ENCODE peak calls at places on chromosomes 6 and 20, in four cellular contexts. H is PC-3, Q is PC-9, J is HepG2. E is an unnamed sample.

GRCh38 chr6:127136786-127137185 is 18.3 kb downstream of the RSPO3 start:
- DNase-seq in Q (no peak), J (no peak), H (no peak), E (no peak)

GRCh38 chr20:63224272-63225081 is 8.5 kb upstream of the YTHDF1 start:
- DNase-seq in Q (peak), H (peak), J (peak), E (no peak)

GRCh38 chr6:27157461-27158315 is 89.8 kb upstream of the PRSS16 start:
- DNase-seq in Q (peak), J (peak), H (peak), E (peak)

GRCh38 chr6:45072673-45073072 is 255.5 kb upstream of the RUNX2 start:
- DNase-seq in J (no peak), H (no peak), Q (no peak), E (no peak)

GRCh38 chr6:33692760-33693158 is 18.7 kb downstream of the UQCC2 start:
- DNase-seq in J (no peak), Q (no peak), H (no peak), E (no peak)

GRCh38 chr6:134720353-134721094 is 229.4 kb downstream of the ALDH8A1 start:
- DNase-seq in H (no peak), J (no peak), Q (no peak), E (no peak)

GRCh38 chr6:14722704-14723103 is 523.2 kb upstream of the JARID2 start:
- DNase-seq in H (no peak), J (no peak), Q (no peak), E (no peak)

GRCh38 chr6:68031054-68031453 is 604.0 kb upstream of the ADGRB3 start:
- DNase-seq in Q (no peak), H (no peak), J (no peak), E (no peak)

GRCh38 chr6:153442096-153442495 is 311.0 kb upstream of the RGS17 start:
- DNase-seq in H (no peak), Q (no peak), J (no peak), E (peak)

GRCh38 chr6:101083533-101084172 is 202.5 kb upstream of the ASCC3 start:
- DNase-seq in Q (peak), J (peak), H (peak), E (peak)

GRCh38 chr6:41659935-41660334 is 21.7 kb downstream of the MDFI start:
- DNase-seq in H (no peak), J (no peak), Q (no peak), E (no peak)

GRCh38 chr6:125584468-125584939 is 164.9 kb upstream of the HEY2 start:
- DNase-seq in H (peak), Q (no peak), J (no peak), E (peak)

GRCh38 chr6:125746019-125746414 is 3.4 kb upstream of the HEY2 start:
- DNase-seq in H (no peak), Q (no peak), J (no peak), E (peak)

GRCh38 chr20:235891-236290 is 8.8 kb downstream of the DEFB129 start:
- DNase-seq in H (peak), Q (no peak), J (no peak), E (no peak)

GRCh38 chr6:67736816-67737215 is 898.3 kb upstream of the ADGRB3 start:
- DNase-seq in Q (no peak), J (no peak), H (no peak), E (no peak)

GRCh38 chr6:96086745-96087144 is 71.0 kb downstream of the FUT9 start:
- DNase-seq in J (no peak), H (no peak), Q (no peak), E (no peak)

GRCh38 chr6:8143945-8144344 is 41.6 kb upstream of the EEF1E1 start:
- DNase-seq in J (no peak), H (no peak), Q (no peak), E (no peak)

GRCh38 chr6:151692216-151692615 is 115.3 kb upstream of the ESR1 start:
- DNase-seq in J (no peak), Q (no peak), H (no peak), E (no peak)

GRCh38 chr20:57678340-57678739 is 31.5 kb downstream of the PMEPA1 start:
- DNase-seq in J (no peak), H (no peak), Q (no peak), E (no peak)

GRCh38 chr6:112214749-112215269 is 39.6 kb downstream of the LAMA4 start:
- DNase-seq in J (peak), Q (peak), H (peak), E (no peak)

GRCh38 chr6:26613201-26613600 is 16.4 kb downstream of the ABT1 start:
- DNase-seq in J (no peak), H (no peak), Q (no peak), E (peak)

GRCh38 chr6:24925661-24926060 is 10.1 kb downstream of the RIPOR2 start:
- DNase-seq in H (no peak), Q (peak), J (no peak), E (no peak)

GRCh38 chr20:824490-824889 is 9.0 kb upstream of the FAM110A start:
- DNase-seq in J (no peak), Q (no peak), H (no peak), E (no peak)

GRCh38 chr6:10316327-10316726 is 98.5 kb downstream of the TFAP2A start:
- DNase-seq in Q (peak), J (no peak), H (peak), E (no peak)

GRCh38 chr6:30007132-30007764 is 53.8 kb upstream of the POLR1H start:
- DNase-seq in J (no peak), H (no peak), Q (no peak), E (peak)

GRCh38 chr6:21947751-21948386 is 349.0 kb downstream of the PRL start:
- DNase-seq in H (peak), Q (no peak), J (no peak), E (no peak)

GRCh38 chr6:56549014-56549413 is 93.7 kb downstream of the DST start:
- DNase-seq in H (peak), J (no peak), Q (no peak), E (peak)

GRCh38 chr6:103079867-103080266 is 1686.4 kb downstream of the GRIK2 start:
- DNase-seq in Q (no peak), J (no peak), H (no peak), E (no peak)

GRCh38 chr20:25207960-25208534 is 12.5 kb downstream of the ENTPD6 start:
- DNase-seq in J (no peak), H (no peak), Q (no peak), E (no peak)

GRCh38 chr20:63089051-63089907 is 82.5 kb upstream of the BHLHE23 start:
- DNase-seq in H (peak), J (no peak), Q (peak), E (no peak)

GRCh38 chr20:47088339-47088738 is 193.7 kb downstream of the EYA2 start:
- DNase-seq in H (peak), J (no peak), Q (no peak), E (no peak)

GRCh38 chr6:53920881-53921280 is 126.1 kb downstream of the LRRC1 start:
- DNase-seq in J (no peak), H (no peak), Q (no peak), E (no peak)

GRCh38 chr6:34834789-34835518 is 43.1 kb downstream of the BLTP3A start:
- DNase-seq in H (peak), Q (peak), J (no peak), E (no peak)

GRCh38 chr20:2246081-2246491 is 49.7 kb upstream of the TGM3 start:
- DNase-seq in J (no peak), H (no peak), Q (no peak), E (peak)

GRCh38 chr6:156925718-156926607 is 148.8 kb downstream of the ARID1B start:
- DNase-seq in H (no peak), Q (peak), J (no peak), E (peak)

DNA sequence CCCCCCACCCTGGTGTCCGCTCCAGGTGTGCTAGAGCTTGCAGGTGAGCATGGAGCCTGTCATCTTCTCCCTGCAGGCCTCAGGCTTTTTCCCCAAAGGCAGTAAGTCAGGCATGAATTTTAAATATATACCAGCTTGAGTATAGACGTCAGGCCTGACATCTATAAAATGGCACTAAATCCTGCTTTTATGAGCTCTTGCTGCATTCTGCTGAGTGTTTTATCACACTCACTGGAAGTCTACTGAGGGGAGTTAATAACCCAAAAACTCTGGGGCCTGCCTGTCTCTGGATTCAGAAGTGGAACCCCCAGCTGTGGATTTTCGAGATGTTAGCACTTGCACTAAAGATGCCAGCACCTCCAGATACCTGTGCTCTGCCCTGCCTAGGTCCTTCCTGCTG is 133.4 kb upstream of the TOP1 start:
- DNase-seq in H (no peak), Q (no peak), J (no peak), E (no peak)
- H2AFZ ChIP-seq in H (no peak), Q (no peak), J (no peak), E (no peak)

GRCh38 chr6:37702314-37702713 is 4.6 kb upstream of the MDGA1 start:
- DNase-seq in Q (no peak), H (no peak), J (no peak), E (no peak)
- TF ChIP-seq CTCF in Q (no peak), H (no peak), J (no peak), E (peak)

DNA sequence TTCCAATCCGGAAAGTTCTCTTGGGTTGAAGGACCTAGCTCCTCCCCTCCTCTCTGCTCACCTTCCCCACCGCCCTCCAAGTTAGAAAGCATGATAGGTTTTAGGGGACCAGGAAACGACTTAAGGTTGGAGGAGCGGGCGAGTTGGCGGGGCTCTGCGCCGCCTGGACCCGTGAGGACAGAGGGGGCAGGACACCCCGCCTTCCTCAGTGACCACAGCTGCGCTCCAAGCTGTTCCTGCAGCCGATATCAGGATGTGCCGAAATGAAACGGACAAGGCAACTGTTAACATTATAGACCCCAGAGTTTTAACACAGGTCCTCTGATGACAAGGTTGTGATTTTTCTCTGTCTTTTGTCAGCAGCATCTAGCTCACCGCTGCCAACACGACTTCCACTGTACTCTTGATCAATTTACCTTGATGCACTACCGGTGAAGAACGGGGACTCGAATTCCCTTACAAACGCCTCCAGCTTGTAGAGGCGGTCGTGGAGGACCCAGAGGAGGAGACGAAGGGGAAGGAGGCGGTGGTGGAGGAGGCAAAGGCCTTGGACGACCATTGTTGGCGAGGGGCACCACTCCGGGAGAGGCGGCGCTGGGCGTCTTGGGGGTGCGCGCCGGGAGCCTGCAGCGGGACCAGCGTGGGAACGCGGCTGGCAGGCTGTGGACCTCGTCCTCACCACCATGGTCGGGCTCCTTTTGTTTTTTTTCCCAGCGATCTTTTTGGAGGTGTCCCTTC is at the start of gene GRM1:
- DNase-seq in Q (no peak), H (no peak), J (no peak), E (peak)
- TF ChIP-seq EZH2 in Q (no peak), H (no peak), J (no peak), E (peak)

GRCh38 chr20:49323622-49324238 is 45.9 kb upstream of the ZNFX1 start:
- DNase-seq in H (peak), J (peak), Q (peak), E (peak)

GRCh38 chr20:49320460-49320859 is 42.6 kb upstream of the ZNFX1 start:
- DNase-seq in H (peak), J (peak), Q (peak), E (peak)

GRCh38 chr20:49328790-49329189 is 50.9 kb upstream of the ZNFX1 start:
- DNase-seq in J (no peak), Q (no peak), H (no peak), E (no peak)

GRCh38 chr20:49325981-49326380 is 48.1 kb upstream of the ZNFX1 start:
- DNase-seq in H (no peak), Q (no peak), J (no peak), E (no peak)

GRCh38 chr20:49324306-49324705 is 46.4 kb upstream of the ZNFX1 start:
- DNase-seq in Q (no peak), H (no peak), J (no peak), E (no peak)
- H2AFZ ChIP-seq in Q (no peak), H (peak), J (no peak), E (peak)

GRCh38 chr6:3698021-3698420 is 53.5 kb downstream of the PXDC1 start:
- DNase-seq in J (no peak), H (no peak), Q (no peak), E (no peak)
- TF ChIP-seq CTCF in J (no peak), H (no peak), Q (no peak), E (no peak)

DNA sequence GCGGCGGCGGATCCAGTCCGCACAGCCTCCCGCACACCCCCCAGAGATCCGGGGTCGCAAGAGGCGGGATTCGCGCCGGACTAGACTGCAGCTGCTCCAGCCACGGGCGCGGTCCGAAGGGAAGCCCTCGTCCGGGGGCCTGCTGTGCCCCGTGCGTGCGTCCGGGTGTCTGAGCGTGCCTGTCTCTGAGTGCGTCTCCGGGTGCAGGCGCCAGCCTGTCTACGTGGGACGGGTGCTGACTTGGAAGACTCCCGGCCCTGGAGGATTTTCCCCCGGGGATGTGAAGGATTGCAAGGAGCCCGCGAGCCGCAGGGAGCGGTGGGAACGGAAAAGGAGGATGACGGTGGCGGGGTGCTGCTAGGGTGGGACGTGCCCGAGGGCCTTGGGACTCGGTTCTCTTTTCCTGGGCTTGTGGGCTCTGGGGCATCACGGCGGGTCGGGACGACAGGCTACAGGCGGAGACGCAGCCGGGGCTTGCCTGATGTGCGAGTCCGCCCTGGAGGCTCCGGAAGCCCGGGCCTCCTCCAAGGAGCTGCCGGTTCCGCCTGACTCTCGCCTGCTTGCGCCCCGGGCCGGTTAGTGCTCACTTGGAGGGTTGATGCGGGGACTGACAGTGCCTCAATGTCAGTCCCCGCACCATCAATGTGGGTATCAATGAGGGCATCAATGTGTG is 5.7 kb downstream of the MAFB start:
- DNase-seq in H (no peak), J (no peak), Q (no peak), E (peak)
- TF ChIP-seq EZH2 in H (no peak), J (no peak), Q (no peak), E (peak)

GRCh38 chr6:15882915-15883314 is 220.1 kb upstream of the DTNBP1 start:
- DNase-seq in J (no peak), H (no peak), Q (no peak), E (no peak)

GRCh38 chr6:15892369-15892768 is 229.5 kb upstream of the DTNBP1 start:
- DNase-seq in J (no peak), Q (no peak), H (no peak), E (no peak)

GRCh38 chr6:15888798-15889772 is 226.3 kb upstream of the DTNBP1 start:
- DNase-seq in Q (no peak), H (no peak), J (no peak), E (no peak)

GRCh38 chr6:15885624-15886023 is 222.8 kb upstream of the DTNBP1 start:
- DNase-seq in H (no peak), Q (no peak), J (no peak), E (no peak)

DNA sequence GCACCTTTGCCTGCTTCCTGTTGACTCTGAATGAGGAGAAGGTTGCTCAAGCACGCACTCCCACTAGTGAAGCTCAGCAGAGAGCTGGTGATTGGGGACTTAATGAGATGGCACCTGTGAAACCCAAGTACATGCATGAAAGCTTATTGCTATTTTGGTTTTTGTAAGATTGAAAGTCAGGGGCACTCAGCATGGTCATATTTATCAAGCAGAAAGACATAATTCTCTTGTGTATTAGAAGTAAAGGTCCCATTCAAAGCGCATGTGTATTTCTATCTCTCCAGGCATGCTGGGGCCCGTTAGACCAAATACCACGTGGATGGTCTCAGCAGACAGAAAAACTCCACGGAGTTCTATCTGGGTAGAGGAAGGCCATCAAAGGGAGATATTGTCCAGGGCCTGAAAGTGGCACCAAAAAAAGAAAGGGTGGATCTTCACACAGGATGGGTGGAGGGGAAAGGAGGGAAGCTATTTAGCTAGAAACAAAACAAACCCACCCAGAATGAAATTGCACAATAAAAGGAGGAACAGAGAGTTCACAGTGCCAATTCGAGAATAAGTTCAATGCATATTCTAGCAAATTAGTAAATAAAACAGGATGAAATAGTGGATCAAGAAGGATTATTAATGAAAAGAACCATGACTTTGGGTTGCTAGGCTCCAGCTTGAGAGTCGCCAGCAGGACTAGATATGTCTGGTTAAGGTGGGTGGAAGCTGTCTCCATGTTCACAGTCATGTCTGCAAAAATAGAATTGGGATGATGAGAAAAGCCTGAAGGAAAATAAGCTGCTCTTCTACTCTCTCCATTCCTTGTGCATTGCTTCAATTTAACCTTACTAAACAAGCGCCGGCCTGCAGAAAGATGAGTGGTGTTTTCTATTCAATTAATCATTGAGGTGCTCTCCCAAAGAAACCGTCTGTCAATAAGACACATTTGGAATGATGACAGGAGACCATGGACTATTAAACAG is 224.9 kb upstream of the DTNBP1 start:
- DNase-seq in J (no peak), Q (no peak), H (no peak), E (no peak)
- H2AFZ ChIP-seq in J (no peak), Q (no peak), H (no peak), E (no peak)

DNA sequence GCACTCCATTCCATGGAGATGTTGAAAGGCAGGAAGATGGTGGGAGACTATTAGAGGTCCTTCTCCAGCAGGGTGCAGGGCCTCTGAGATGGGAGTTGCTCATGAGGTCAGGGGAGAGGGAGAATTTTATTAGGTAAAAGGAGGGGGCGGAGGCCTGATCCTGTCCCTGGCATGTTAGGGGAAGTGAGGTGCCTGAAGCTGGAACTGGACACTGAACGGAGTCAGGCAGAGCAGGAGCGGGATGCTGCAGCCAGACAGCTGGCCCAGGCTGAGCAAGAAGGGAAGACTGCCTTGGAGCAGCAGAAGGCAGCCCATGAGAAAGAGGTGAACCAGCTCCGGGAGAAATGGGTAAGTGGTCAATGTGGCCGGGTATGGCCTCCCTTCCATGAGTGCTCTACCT is 24.4 kb downstream of the CEP250 start:
- DNase-seq in Q (no peak), J (no peak), H (no peak), E (no peak)
- TF ChIP-seq CTCF in Q (no peak), J (no peak), H (no peak), E (no peak)

E was measured in GM23338.